ENCODE peak calls at places on chromosomes 4 and X, in five cellular contexts. One of them, this sample, is unnamed.

GRCh38 chrX:8520791-8521190 is 56.2 kb downstream of the VCX3B start:
- DNase-seq in astrocyte: peak
- DNase-seq in choroid plexus epithelial cell: no peak
- DNase-seq in fibroblast of the aortic adventitia: no peak
- DNase-seq in psoas muscle: no peak
- DNase-seq in this sample: no peak

GRCh38 chrX:46796574-46797191 is 37.8 kb upstream of the SLC9A7 start:
- DNase-seq in choroid plexus epithelial cell: peak
- DNase-seq in psoas muscle: peak
- DNase-seq in fibroblast of the aortic adventitia: peak
- DNase-seq in astrocyte: peak
- DNase-seq in this sample: peak

GRCh38 chr4:38856524-38857337 is at the start of gene TLR6:
- DNase-seq in psoas muscle: no peak
- DNase-seq in fibroblast of the aortic adventitia: peak
- DNase-seq in choroid plexus epithelial cell: peak
- DNase-seq in astrocyte: no peak
- DNase-seq in this sample: peak

GRCh38 chr4:338759-339097 is 1.1 kb downstream of the ZNF141 start:
- DNase-seq in fibroblast of the aortic adventitia: peak
- DNase-seq in astrocyte: no peak
- DNase-seq in psoas muscle: no peak
- DNase-seq in choroid plexus epithelial cell: peak
- DNase-seq in this sample: peak

GRCh38 chrX:11533211-11533651 is 132.5 kb downstream of the ARHGAP6 start:
- DNase-seq in choroid plexus epithelial cell: peak
- DNase-seq in fibroblast of the aortic adventitia: peak
- DNase-seq in astrocyte: peak
- DNase-seq in psoas muscle: no peak
- DNase-seq in this sample: peak

GRCh38 chrX:125203737-125204578 is 115.7 kb upstream of the TEX13C start:
- DNase-seq in choroid plexus epithelial cell: peak
- DNase-seq in fibroblast of the aortic adventitia: no peak
- DNase-seq in psoas muscle: peak
- DNase-seq in astrocyte: no peak
- DNase-seq in this sample: peak

GRCh38 chr4:24719615-24720014 is 75.8 kb upstream of the SOD3 start:
- DNase-seq in psoas muscle: no peak
- DNase-seq in astrocyte: no peak
- DNase-seq in choroid plexus epithelial cell: no peak
- DNase-seq in fibroblast of the aortic adventitia: no peak
- DNase-seq in this sample: no peak

GRCh38 chr4:106583567-106583966 is 215.0 kb upstream of the GIMD1 start:
- DNase-seq in choroid plexus epithelial cell: peak
- DNase-seq in fibroblast of the aortic adventitia: peak
- DNase-seq in psoas muscle: no peak
- DNase-seq in astrocyte: peak
- DNase-seq in this sample: peak

GRCh38 chr4:183098723-183099536 is at the start of gene WWC2:
- DNase-seq in fibroblast of the aortic adventitia: peak
- DNase-seq in choroid plexus epithelial cell: peak
- DNase-seq in astrocyte: peak
- DNase-seq in psoas muscle: peak
- DNase-seq in this sample: peak

GRCh38 chrX:131830400-131831184 is 192.5 kb upstream of the STK26 start:
- DNase-seq in choroid plexus epithelial cell: peak
- DNase-seq in psoas muscle: peak
- DNase-seq in fibroblast of the aortic adventitia: peak
- DNase-seq in astrocyte: peak
- DNase-seq in this sample: peak

GRCh38 chrX:107731831-107732502 is 43.6 kb downstream of the TSC22D3 start:
- DNase-seq in fibroblast of the aortic adventitia: peak
- DNase-seq in astrocyte: peak
- DNase-seq in psoas muscle: peak
- DNase-seq in choroid plexus epithelial cell: peak
- DNase-seq in this sample: peak

GRCh38 chr4:85952518-85952917 is 407.3 kb downstream of the MAPK10 start:
- DNase-seq in fibroblast of the aortic adventitia: peak
- DNase-seq in psoas muscle: no peak
- DNase-seq in astrocyte: peak
- DNase-seq in choroid plexus epithelial cell: peak
- DNase-seq in this sample: peak

GRCh38 chr4:121096174-121096573 is 23.8 kb upstream of the NDNF start:
- DNase-seq in fibroblast of the aortic adventitia: no peak
- DNase-seq in psoas muscle: no peak
- DNase-seq in choroid plexus epithelial cell: no peak
- DNase-seq in astrocyte: no peak
- DNase-seq in this sample: no peak

GRCh38 chr4:10173754-10174749 is 57.5 kb upstream of the WDR1 start:
- DNase-seq in choroid plexus epithelial cell: no peak
- DNase-seq in fibroblast of the aortic adventitia: peak
- DNase-seq in astrocyte: no peak
- DNase-seq in psoas muscle: peak
- DNase-seq in this sample: peak

GRCh38 chrX:106917830-106918500 is 2.2 kb upstream of the CLDN2 start:
- DNase-seq in fibroblast of the aortic adventitia: peak
- DNase-seq in astrocyte: peak
- DNase-seq in psoas muscle: no peak
- DNase-seq in choroid plexus epithelial cell: peak
- DNase-seq in this sample: peak

GRCh38 chrX:134158821-134159512 is 78.0 kb upstream of the CCDC160 start:
- DNase-seq in choroid plexus epithelial cell: no peak
- DNase-seq in astrocyte: no peak
- DNase-seq in fibroblast of the aortic adventitia: no peak
- DNase-seq in psoas muscle: no peak
- DNase-seq in this sample: no peak

GRCh38 chrX:320126-320783 is 1.7 kb upstream of the GTPBP6 start:
- DNase-seq in astrocyte: no peak
- DNase-seq in psoas muscle: peak
- DNase-seq in choroid plexus epithelial cell: peak
- DNase-seq in fibroblast of the aortic adventitia: no peak
- DNase-seq in this sample: no peak

GRCh38 chr4:165872443-165873297 is at the start of gene TLL1:
- DNase-seq in psoas muscle: no peak
- DNase-seq in astrocyte: peak
- DNase-seq in choroid plexus epithelial cell: no peak
- DNase-seq in fibroblast of the aortic adventitia: peak
- DNase-seq in this sample: peak

GRCh38 chr4:99156992-99157391 is 12.9 kb upstream of the ADH4 start:
- DNase-seq in choroid plexus epithelial cell: no peak
- DNase-seq in psoas muscle: no peak
- DNase-seq in astrocyte: no peak
- DNase-seq in fibroblast of the aortic adventitia: no peak
- DNase-seq in this sample: no peak

GRCh38 chrX:133958997-133959688 is 26.3 kb downstream of the GPC3 start:
- DNase-seq in psoas muscle: no peak
- DNase-seq in astrocyte: no peak
- DNase-seq in fibroblast of the aortic adventitia: no peak
- DNase-seq in choroid plexus epithelial cell: no peak
- DNase-seq in this sample: peak

GRCh38 chr4:110163327-110164070 is 34.9 kb downstream of the ELOVL6 start:
- DNase-seq in psoas muscle: no peak
- DNase-seq in choroid plexus epithelial cell: peak
- DNase-seq in fibroblast of the aortic adventitia: peak
- DNase-seq in astrocyte: peak
- DNase-seq in this sample: peak

GRCh38 chrX:18664947-18665346 is 7.0 kb downstream of the RS1 start:
- DNase-seq in fibroblast of the aortic adventitia: no peak
- DNase-seq in psoas muscle: no peak
- DNase-seq in choroid plexus epithelial cell: no peak
- DNase-seq in astrocyte: no peak
- DNase-seq in this sample: no peak

GRCh38 chrX:142095816-142096215 is 109.3 kb downstream of the MAGEC2 start:
- DNase-seq in choroid plexus epithelial cell: peak
- DNase-seq in astrocyte: no peak
- DNase-seq in psoas muscle: no peak
- DNase-seq in fibroblast of the aortic adventitia: no peak
- DNase-seq in this sample: no peak

GRCh38 chr4:76920715-76921114 is 22.8 kb upstream of the SOWAHB start:
- DNase-seq in choroid plexus epithelial cell: no peak
- DNase-seq in astrocyte: no peak
- DNase-seq in fibroblast of the aortic adventitia: no peak
- DNase-seq in psoas muscle: no peak
- DNase-seq in this sample: no peak

GRCh38 chrX:70479970-70480659 is 35.5 kb downstream of the DLG3 start:
- DNase-seq in astrocyte: no peak
- DNase-seq in fibroblast of the aortic adventitia: no peak
- DNase-seq in choroid plexus epithelial cell: peak
- DNase-seq in psoas muscle: no peak
- DNase-seq in this sample: peak

GRCh38 chr4:173316060-173316459 is 18.1 kb downstream of the HMGB2 start:
- DNase-seq in psoas muscle: no peak
- DNase-seq in fibroblast of the aortic adventitia: no peak
- DNase-seq in astrocyte: no peak
- DNase-seq in choroid plexus epithelial cell: no peak
- DNase-seq in this sample: no peak

GRCh38 chr4:173314715-173315114 is 19.4 kb downstream of the HMGB2 start:
- DNase-seq in choroid plexus epithelial cell: no peak
- DNase-seq in astrocyte: no peak
- DNase-seq in fibroblast of the aortic adventitia: no peak
- DNase-seq in psoas muscle: no peak
- DNase-seq in this sample: no peak

GRCh38 chr4:173318648-173319211 is 15.4 kb downstream of the HMGB2 start:
- DNase-seq in astrocyte: peak
- DNase-seq in fibroblast of the aortic adventitia: peak
- DNase-seq in choroid plexus epithelial cell: peak
- DNase-seq in psoas muscle: no peak
- DNase-seq in this sample: peak

GRCh38 chr4:173319696-173320095 is 14.5 kb downstream of the HMGB2 start:
- DNase-seq in psoas muscle: no peak
- DNase-seq in fibroblast of the aortic adventitia: peak
- DNase-seq in astrocyte: no peak
- DNase-seq in choroid plexus epithelial cell: peak
- DNase-seq in this sample: peak

GRCh38 chr4:173317003-173317402 is 17.2 kb downstream of the HMGB2 start:
- DNase-seq in fibroblast of the aortic adventitia: no peak
- DNase-seq in astrocyte: no peak
- DNase-seq in choroid plexus epithelial cell: peak
- DNase-seq in psoas muscle: no peak
- DNase-seq in this sample: no peak
- TF ChIP-seq CTCF in fibroblast of the aortic adventitia: peak
- TF ChIP-seq CTCF in astrocyte: no peak
- TF ChIP-seq CTCF in choroid plexus epithelial cell: peak
- TF ChIP-seq CTCF in psoas muscle: peak
- TF ChIP-seq CTCF in this sample: peak

DNA sequence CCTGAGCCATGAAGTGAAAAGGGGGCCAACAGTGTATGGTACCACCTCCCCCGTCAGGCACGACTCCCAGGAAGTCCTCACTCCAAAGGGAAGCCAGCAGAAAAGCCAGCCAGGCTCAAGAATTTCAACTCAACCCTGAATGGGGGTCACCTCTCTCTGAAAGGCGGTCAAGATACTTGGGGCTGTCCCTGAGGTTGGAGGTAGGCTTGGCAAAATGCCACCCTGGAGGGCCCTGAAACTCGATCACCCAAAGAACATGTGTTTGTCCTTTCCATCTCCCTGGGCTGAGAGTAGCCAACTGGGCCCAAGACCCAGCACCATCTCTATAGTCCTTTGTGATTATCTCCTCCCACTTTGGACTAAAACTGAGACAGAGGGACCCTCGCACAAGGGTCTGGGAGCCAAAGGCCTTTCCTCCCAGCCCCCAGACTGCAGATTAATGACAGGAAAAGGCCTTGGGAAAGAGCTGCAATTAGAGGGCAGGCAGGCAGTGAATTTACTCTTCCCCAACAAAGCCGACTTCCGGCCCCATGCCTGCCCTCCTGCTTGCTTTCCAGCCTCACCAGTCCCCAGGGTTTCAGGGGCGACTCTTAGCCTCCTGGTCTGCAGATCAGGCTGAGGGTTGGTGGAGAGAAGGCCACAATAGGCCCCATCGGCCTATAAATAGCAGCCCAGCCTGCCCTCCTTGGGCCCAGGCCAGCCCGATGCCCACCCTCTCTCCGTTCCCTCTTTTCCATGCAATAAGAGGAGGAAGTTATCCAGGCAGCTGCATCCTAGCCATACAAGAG is 5.6 kb downstream of the SASH3 start:
- DNase-seq in fibroblast of the aortic adventitia: no peak
- DNase-seq in choroid plexus epithelial cell: no peak
- DNase-seq in astrocyte: no peak
- DNase-seq in psoas muscle: no peak
- DNase-seq in this sample: no peak
- H3K4me3 ChIP-seq in fibroblast of the aortic adventitia: no peak
- H3K4me3 ChIP-seq in choroid plexus epithelial cell: no peak
- H3K4me3 ChIP-seq in astrocyte: no peak
- H3K4me3 ChIP-seq in psoas muscle: no peak
- H3K4me3 ChIP-seq in this sample: no peak

DNA sequence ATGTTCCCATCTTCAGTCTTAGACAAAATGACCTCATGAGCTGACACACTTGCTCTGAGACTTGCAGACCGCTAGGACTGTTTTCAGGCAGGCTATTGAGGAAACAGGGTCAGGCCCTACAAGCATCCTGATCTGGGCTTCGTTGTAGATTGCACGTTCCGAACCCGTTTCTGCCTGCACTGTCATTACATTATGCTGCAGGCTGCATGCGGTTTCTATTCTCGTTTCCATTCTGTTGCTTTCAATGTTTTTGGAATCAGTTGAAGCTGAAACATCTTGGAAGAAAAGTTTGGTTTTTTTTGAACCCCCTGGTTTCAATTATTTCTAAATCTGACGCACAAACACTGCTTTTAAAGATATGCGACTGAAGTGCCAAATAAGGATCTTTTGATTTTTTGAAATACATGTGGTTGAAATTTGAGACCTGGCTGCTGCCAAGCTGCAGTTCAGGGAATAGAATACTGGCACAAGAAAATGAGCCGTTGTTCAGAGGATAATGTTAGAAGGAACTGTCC is 716.1 kb upstream of the INTU start:
- DNase-seq in psoas muscle: no peak
- DNase-seq in astrocyte: peak
- DNase-seq in choroid plexus epithelial cell: peak
- DNase-seq in fibroblast of the aortic adventitia: peak
- DNase-seq in this sample: peak
- TF ChIP-seq CTCF in psoas muscle: no peak
- TF ChIP-seq CTCF in astrocyte: no peak
- TF ChIP-seq CTCF in choroid plexus epithelial cell: peak
- TF ChIP-seq CTCF in fibroblast of the aortic adventitia: peak
- TF ChIP-seq CTCF in this sample: no peak

DNA sequence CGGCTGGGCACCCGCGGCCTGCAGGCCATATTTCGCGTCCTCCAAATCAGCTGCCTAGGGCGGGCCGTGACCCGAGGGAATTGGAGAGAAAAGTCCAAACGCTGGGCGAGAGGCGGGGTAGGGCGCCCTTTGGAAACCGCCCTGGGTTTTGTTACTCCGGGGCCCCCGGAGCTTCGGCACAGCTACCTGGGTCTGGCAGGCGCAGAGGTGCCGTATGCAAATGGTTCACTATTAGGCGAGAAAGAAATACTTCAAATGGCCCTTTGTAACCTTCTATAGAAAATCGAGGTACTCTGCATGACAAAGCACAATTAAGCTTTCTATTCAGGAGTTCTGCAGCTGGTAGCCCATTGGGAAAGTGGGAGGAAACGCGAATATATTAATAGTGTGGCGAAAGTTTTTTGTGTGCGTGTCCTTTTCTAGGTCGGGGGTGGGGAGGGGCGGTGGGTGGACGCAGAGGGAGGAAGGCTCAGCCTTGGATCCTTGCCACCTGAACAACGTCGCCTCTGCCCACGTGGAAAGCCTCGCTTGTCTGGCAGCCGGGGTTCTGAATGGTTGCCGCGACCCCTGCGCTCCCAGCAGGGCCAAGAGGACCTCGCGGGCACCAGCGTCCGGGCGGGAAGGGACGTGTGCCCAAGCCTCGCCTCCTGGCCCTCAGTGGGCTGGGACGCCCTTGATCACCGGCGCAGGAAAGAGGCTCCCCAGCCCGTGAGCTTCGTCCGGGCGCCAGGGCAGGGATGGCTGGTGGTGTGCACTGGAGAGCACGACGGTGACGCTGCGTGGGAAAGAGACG is 9.5 kb downstream of the GSX2 start:
- DNase-seq in psoas muscle: no peak
- DNase-seq in astrocyte: no peak
- DNase-seq in fibroblast of the aortic adventitia: no peak
- DNase-seq in choroid plexus epithelial cell: no peak
- DNase-seq in this sample: no peak
- H3K4me3 ChIP-seq in psoas muscle: peak
- H3K4me3 ChIP-seq in astrocyte: no peak
- H3K4me3 ChIP-seq in fibroblast of the aortic adventitia: no peak
- H3K4me3 ChIP-seq in choroid plexus epithelial cell: peak
- H3K4me3 ChIP-seq in this sample: no peak

This sample was measured in cardiac fibroblast.